ENCODE peak calls at places on chromosomes 16 and 17, in eight cellular contexts. One of them, this sample, is unnamed.

GRCh38 chr16:23282508-23282907 is 19.6 kb upstream of the SCNN1B start:
- DNase-seq in activated CD8-positive, alpha-beta memory T cell treated with anti-CD3 and anti-CD28 coated beads for 1 hour: no peak
- DNase-seq in GM23248: peak
- DNase-seq in NCI-H510A treated with DMSO at 0.1 percent for 48 hours: no peak
- DNase-seq in Right ventricle myocardium superior: no peak
- DNase-seq in lung microvascular endothelial cell: peak
- DNase-seq in A172: no peak
- DNase-seq in OCI-M1: peak
- DNase-seq in this sample: no peak

GRCh38 chr16:8493885-8494487 is 96.3 kb downstream of the TMEM114 start:
- DNase-seq in activated CD8-positive, alpha-beta memory T cell treated with anti-CD3 and anti-CD28 coated beads for 1 hour: no peak
- DNase-seq in GM23248: no peak
- DNase-seq in NCI-H510A treated with DMSO at 0.1 percent for 48 hours: no peak
- DNase-seq in Right ventricle myocardium superior: no peak
- DNase-seq in lung microvascular endothelial cell: no peak
- DNase-seq in A172: no peak
- DNase-seq in OCI-M1: no peak
- DNase-seq in this sample: no peak

GRCh38 chr17:75571197-75571884 is 16.3 kb upstream of the MYO15B start:
- DNase-seq in activated CD8-positive, alpha-beta memory T cell treated with anti-CD3 and anti-CD28 coated beads for 1 hour: no peak
- DNase-seq in GM23248: no peak
- DNase-seq in NCI-H510A treated with DMSO at 0.1 percent for 48 hours: no peak
- DNase-seq in Right ventricle myocardium superior: peak
- DNase-seq in lung microvascular endothelial cell: peak
- DNase-seq in A172: no peak
- DNase-seq in OCI-M1: peak
- DNase-seq in this sample: no peak

GRCh38 chr17:78112508-78113471 is 15.8 kb downstream of the TMC6 start:
- DNase-seq in activated CD8-positive, alpha-beta memory T cell treated with anti-CD3 and anti-CD28 coated beads for 1 hour: no peak
- DNase-seq in GM23248: peak
- DNase-seq in NCI-H510A treated with DMSO at 0.1 percent for 48 hours: peak
- DNase-seq in Right ventricle myocardium superior: peak
- DNase-seq in lung microvascular endothelial cell: peak
- DNase-seq in A172: peak
- DNase-seq in OCI-M1: peak
- DNase-seq in this sample: no peak

GRCh38 chr17:30225919-30226553 is 9.5 kb downstream of the SLC6A4 start:
- DNase-seq in activated CD8-positive, alpha-beta memory T cell treated with anti-CD3 and anti-CD28 coated beads for 1 hour: no peak
- DNase-seq in GM23248: no peak
- DNase-seq in NCI-H510A treated with DMSO at 0.1 percent for 48 hours: no peak
- DNase-seq in Right ventricle myocardium superior: no peak
- DNase-seq in lung microvascular endothelial cell: no peak
- DNase-seq in A172: no peak
- DNase-seq in OCI-M1: no peak
- DNase-seq in this sample: no peak

GRCh38 chr17:44785921-44786320 is 27.1 kb downstream of the ADAM11 start:
- DNase-seq in activated CD8-positive, alpha-beta memory T cell treated with anti-CD3 and anti-CD28 coated beads for 1 hour: no peak
- DNase-seq in GM23248: no peak
- DNase-seq in NCI-H510A treated with DMSO at 0.1 percent for 48 hours: no peak
- DNase-seq in Right ventricle myocardium superior: peak
- DNase-seq in lung microvascular endothelial cell: no peak
- DNase-seq in A172: no peak
- DNase-seq in OCI-M1: no peak
- DNase-seq in this sample: no peak

GRCh38 chr16:85969159-85969558 is 70.2 kb downstream of the IRF8 start:
- DNase-seq in activated CD8-positive, alpha-beta memory T cell treated with anti-CD3 and anti-CD28 coated beads for 1 hour: no peak
- DNase-seq in GM23248: peak
- DNase-seq in NCI-H510A treated with DMSO at 0.1 percent for 48 hours: no peak
- DNase-seq in Right ventricle myocardium superior: no peak
- DNase-seq in lung microvascular endothelial cell: no peak
- DNase-seq in A172: peak
- DNase-seq in OCI-M1: no peak
- DNase-seq in this sample: no peak

GRCh38 chr16:56558024-56558747 is 6.7 kb upstream of the MT4 start:
- DNase-seq in activated CD8-positive, alpha-beta memory T cell treated with anti-CD3 and anti-CD28 coated beads for 1 hour: no peak
- DNase-seq in GM23248: peak
- DNase-seq in NCI-H510A treated with DMSO at 0.1 percent for 48 hours: no peak
- DNase-seq in Right ventricle myocardium superior: no peak
- DNase-seq in lung microvascular endothelial cell: no peak
- DNase-seq in A172: peak
- DNase-seq in OCI-M1: no peak
- DNase-seq in this sample: no peak

GRCh38 chr16:12489362-12489761 is 314.3 kb downstream of the CPPED1 start:
- DNase-seq in activated CD8-positive, alpha-beta memory T cell treated with anti-CD3 and anti-CD28 coated beads for 1 hour: no peak
- DNase-seq in GM23248: no peak
- DNase-seq in NCI-H510A treated with DMSO at 0.1 percent for 48 hours: no peak
- DNase-seq in Right ventricle myocardium superior: no peak
- DNase-seq in lung microvascular endothelial cell: no peak
- DNase-seq in A172: no peak
- DNase-seq in OCI-M1: no peak
- DNase-seq in this sample: no peak

GRCh38 chr17:75878174-75878998 is at the start of gene TRIM47:
- DNase-seq in activated CD8-positive, alpha-beta memory T cell treated with anti-CD3 and anti-CD28 coated beads for 1 hour: no peak
- DNase-seq in GM23248: peak
- DNase-seq in NCI-H510A treated with DMSO at 0.1 percent for 48 hours: peak
- DNase-seq in Right ventricle myocardium superior: peak
- DNase-seq in lung microvascular endothelial cell: peak
- DNase-seq in A172: peak
- DNase-seq in OCI-M1: no peak
- DNase-seq in this sample: no peak

GRCh38 chr16:2751577-2752034 is 832 bp upstream of the SRRM2 start:
- DNase-seq in activated CD8-positive, alpha-beta memory T cell treated with anti-CD3 and anti-CD28 coated beads for 1 hour: no peak
- DNase-seq in GM23248: no peak
- DNase-seq in NCI-H510A treated with DMSO at 0.1 percent for 48 hours: peak
- DNase-seq in Right ventricle myocardium superior: peak
- DNase-seq in lung microvascular endothelial cell: no peak
- DNase-seq in A172: no peak
- DNase-seq in OCI-M1: peak
- DNase-seq in this sample: no peak

GRCh38 chr16:89117975-89118289 is 24.3 kb downstream of the ACSF3 start:
- DNase-seq in activated CD8-positive, alpha-beta memory T cell treated with anti-CD3 and anti-CD28 coated beads for 1 hour: no peak
- DNase-seq in GM23248: no peak
- DNase-seq in NCI-H510A treated with DMSO at 0.1 percent for 48 hours: no peak
- DNase-seq in Right ventricle myocardium superior: peak
- DNase-seq in lung microvascular endothelial cell: no peak
- DNase-seq in A172: no peak
- DNase-seq in OCI-M1: no peak
- DNase-seq in this sample: no peak

GRCh38 chr16:2149630-2150417 is 1.4 kb downstream of the RAB26 start:
- DNase-seq in activated CD8-positive, alpha-beta memory T cell treated with anti-CD3 and anti-CD28 coated beads for 1 hour: no peak
- DNase-seq in GM23248: no peak
- DNase-seq in NCI-H510A treated with DMSO at 0.1 percent for 48 hours: no peak
- DNase-seq in Right ventricle myocardium superior: no peak
- DNase-seq in lung microvascular endothelial cell: peak
- DNase-seq in A172: no peak
- DNase-seq in OCI-M1: no peak
- DNase-seq in this sample: no peak

GRCh38 chr16:10558746-10559641 is 21.4 kb downstream of the EMP2 start:
- DNase-seq in activated CD8-positive, alpha-beta memory T cell treated with anti-CD3 and anti-CD28 coated beads for 1 hour: no peak
- DNase-seq in GM23248: peak
- DNase-seq in NCI-H510A treated with DMSO at 0.1 percent for 48 hours: no peak
- DNase-seq in Right ventricle myocardium superior: peak
- DNase-seq in lung microvascular endothelial cell: peak
- DNase-seq in A172: peak
- DNase-seq in OCI-M1: no peak
- DNase-seq in this sample: no peak

GRCh38 chr17:74357466-74357809 is 4.2 kb downstream of the BTBD17 start:
- DNase-seq in activated CD8-positive, alpha-beta memory T cell treated with anti-CD3 and anti-CD28 coated beads for 1 hour: no peak
- DNase-seq in GM23248: no peak
- DNase-seq in NCI-H510A treated with DMSO at 0.1 percent for 48 hours: no peak
- DNase-seq in Right ventricle myocardium superior: no peak
- DNase-seq in lung microvascular endothelial cell: no peak
- DNase-seq in A172: no peak
- DNase-seq in OCI-M1: no peak
- DNase-seq in this sample: no peak

GRCh38 chr17:77291591-77292386 is 151.0 kb downstream of the SEC14L1 start:
- DNase-seq in activated CD8-positive, alpha-beta memory T cell treated with anti-CD3 and anti-CD28 coated beads for 1 hour: no peak
- DNase-seq in GM23248: no peak
- DNase-seq in NCI-H510A treated with DMSO at 0.1 percent for 48 hours: no peak
- DNase-seq in Right ventricle myocardium superior: no peak
- DNase-seq in lung microvascular endothelial cell: no peak
- DNase-seq in A172: no peak
- DNase-seq in OCI-M1: no peak
- DNase-seq in this sample: no peak

GRCh38 chr16:27961296-27961620 is 102.3 kb downstream of the GSG1L start:
- DNase-seq in activated CD8-positive, alpha-beta memory T cell treated with anti-CD3 and anti-CD28 coated beads for 1 hour: no peak
- DNase-seq in GM23248: no peak
- DNase-seq in NCI-H510A treated with DMSO at 0.1 percent for 48 hours: no peak
- DNase-seq in Right ventricle myocardium superior: no peak
- DNase-seq in lung microvascular endothelial cell: no peak
- DNase-seq in A172: no peak
- DNase-seq in OCI-M1: no peak
- DNase-seq in this sample: no peak

GRCh38 chr17:30234954-30235353 is 543 bp downstream of the SLC6A4 start:
- DNase-seq in activated CD8-positive, alpha-beta memory T cell treated with anti-CD3 and anti-CD28 coated beads for 1 hour: no peak
- DNase-seq in GM23248: peak
- DNase-seq in NCI-H510A treated with DMSO at 0.1 percent for 48 hours: no peak
- DNase-seq in Right ventricle myocardium superior: no peak
- DNase-seq in lung microvascular endothelial cell: no peak
- DNase-seq in A172: no peak
- DNase-seq in OCI-M1: no peak
- DNase-seq in this sample: no peak

GRCh38 chr17:51434434-51435170 is 174.3 kb downstream of the UTP18 start:
- DNase-seq in activated CD8-positive, alpha-beta memory T cell treated with anti-CD3 and anti-CD28 coated beads for 1 hour: no peak
- DNase-seq in GM23248: no peak
- DNase-seq in NCI-H510A treated with DMSO at 0.1 percent for 48 hours: no peak
- DNase-seq in Right ventricle myocardium superior: no peak
- DNase-seq in lung microvascular endothelial cell: no peak
- DNase-seq in A172: peak
- DNase-seq in OCI-M1: peak
- DNase-seq in this sample: no peak

GRCh38 chr17:27762527-27763305 is 37.6 kb downstream of the NOS2 start:
- DNase-seq in activated CD8-positive, alpha-beta memory T cell treated with anti-CD3 and anti-CD28 coated beads for 1 hour: no peak
- DNase-seq in GM23248: peak
- DNase-seq in NCI-H510A treated with DMSO at 0.1 percent for 48 hours: no peak
- DNase-seq in Right ventricle myocardium superior: peak
- DNase-seq in lung microvascular endothelial cell: peak
- DNase-seq in A172: peak
- DNase-seq in OCI-M1: peak
- DNase-seq in this sample: no peak

GRCh38 chr16:76614255-76614654 is 337.1 kb downstream of the CNTNAP4 start:
- DNase-seq in activated CD8-positive, alpha-beta memory T cell treated with anti-CD3 and anti-CD28 coated beads for 1 hour: no peak
- DNase-seq in GM23248: no peak
- DNase-seq in NCI-H510A treated with DMSO at 0.1 percent for 48 hours: no peak
- DNase-seq in Right ventricle myocardium superior: no peak
- DNase-seq in lung microvascular endothelial cell: no peak
- DNase-seq in A172: no peak
- DNase-seq in OCI-M1: peak
- DNase-seq in this sample: no peak

GRCh38 chr17:45070001-45070400 is 8.9 kb downstream of the NMT1 start:
- DNase-seq in activated CD8-positive, alpha-beta memory T cell treated with anti-CD3 and anti-CD28 coated beads for 1 hour: no peak
- DNase-seq in GM23248: no peak
- DNase-seq in NCI-H510A treated with DMSO at 0.1 percent for 48 hours: no peak
- DNase-seq in Right ventricle myocardium superior: no peak
- DNase-seq in lung microvascular endothelial cell: no peak
- DNase-seq in A172: no peak
- DNase-seq in OCI-M1: no peak
- DNase-seq in this sample: no peak

GRCh38 chr16:88681709-88682451 is 4.4 kb downstream of the SNAI3 start:
- DNase-seq in activated CD8-positive, alpha-beta memory T cell treated with anti-CD3 and anti-CD28 coated beads for 1 hour: no peak
- DNase-seq in GM23248: peak
- DNase-seq in NCI-H510A treated with DMSO at 0.1 percent for 48 hours: no peak
- DNase-seq in Right ventricle myocardium superior: peak
- DNase-seq in lung microvascular endothelial cell: no peak
- DNase-seq in A172: no peak
- DNase-seq in OCI-M1: peak
- DNase-seq in this sample: no peak

This sample was measured in NCI-H1048.